ENCODE peak calls at places on chromosomes 12 and 14, in eight cellular contexts. F, Q, G, X, V, M, E and J are unnamed samples.

GRCh38 chr12:65878540-65878939 is 54.3 kb downstream of the HMGA2 start:
- DNase-seq in G (no peak), E (peak), F (no peak), V (peak), Q (no peak), X (no peak), M (no peak), J (peak)

GRCh38 chr12:107884769-107885694 is 110.5 kb downstream of the ASCL4 start:
- DNase-seq in E (peak), Q (peak), V (peak), G (peak), X (peak), F (no peak), M (peak), J (peak)

GRCh38 chr12:88371416-88372183 is 208.7 kb downstream of the KITLG start:
- DNase-seq in Q (no peak), G (no peak), F (no peak), M (no peak), E (peak), V (no peak), X (no peak), J (peak)

GRCh38 chr12:120225852-120226640 is 25.1 kb upstream of the RPLP0 start:
- DNase-seq in G (no peak), F (no peak), M (peak), X (peak), E (no peak), V (peak), Q (no peak), J (no peak)

GRCh38 chr14:92955381-92955780 is 32.4 kb downstream of the CHGA start:
- DNase-seq in F (no peak), E (no peak), X (no peak), V (no peak), M (no peak), G (no peak), Q (no peak), J (no peak)

GRCh38 chr12:77213316-77213715 is 147.9 kb upstream of the E2F7 start:
- DNase-seq in G (no peak), E (no peak), V (no peak), M (no peak), Q (no peak), F (no peak), X (no peak), J (no peak)

GRCh38 chr12:49664591-49665146 is 41.3 kb downstream of the PRPF40B start:
- DNase-seq in E (peak), M (no peak), G (no peak), F (no peak), V (no peak), X (peak), Q (no peak), J (peak)

GRCh38 chr14:95903616-95904107 is 27.0 kb downstream of the TUNAR start:
- DNase-seq in E (no peak), G (no peak), V (no peak), Q (no peak), X (no peak), F (no peak), M (no peak), J (no peak)

GRCh38 chr12:81598205-81598604 is 160.9 kb downstream of the PPFIA2 start:
- DNase-seq in V (peak), F (no peak), G (no peak), Q (no peak), M (no peak), E (no peak), X (no peak), J (peak)